ENCODE peak calls at places on chromosomes 12 and 14, in six cellular contexts. G is CD8-positive, alpha-beta memory T cell; H is NCI-H1092 treated with DMSO at 0.1 percent for 48 hours; D is hepatocyte; S is Daoy; Q is LoVo. P is an unnamed sample.

GRCh38 chr12:80632835-80633234 is 74.6 kb upstream of the MYF6 start:
- DNase-seq in Q (peak), D (peak), H (no peak), G (no peak), S (peak), P (peak)

GRCh38 chr14:76309572-76310551 is 66.1 kb upstream of the ESRRB start:
- DNase-seq in G (no peak), Q (no peak), D (no peak), H (no peak), S (no peak), P (no peak)

GRCh38 chr12:63457857-63458256 is 210.4 kb downstream of the DPY19L2 start:
- DNase-seq in D (no peak), S (no peak), G (no peak), Q (no peak), H (no peak), P (no peak)

GRCh38 chr12:92078167-92079053 is 67.2 kb downstream of the BTG1 start:
- DNase-seq in S (peak), H (no peak), G (no peak), Q (peak), D (peak), P (peak)

GRCh38 chr12:123916729-123917128 is 55.9 kb downstream of the CCDC92 start:
- DNase-seq in S (peak), Q (peak), H (no peak), G (no peak), D (no peak), P (no peak)

GRCh38 chr12:31117203-31118011 is 43.7 kb downstream of the DDX11 start:
- DNase-seq in S (peak), H (peak), G (peak), D (peak), Q (peak), P (no peak)

GRCh38 chr12:10207136-10207535 is 5.5 kb upstream of the GABARAPL1 start:
- DNase-seq in S (no peak), Q (no peak), G (no peak), H (no peak), D (no peak), P (no peak)

GRCh38 chr12:27284751-27285150 is 40.7 kb downstream of the STK38L start:
- DNase-seq in S (peak), Q (no peak), G (no peak), H (no peak), D (no peak), P (no peak)

GRCh38 chr12:92032101-92032500 is 113.5 kb downstream of the BTG1 start:
- DNase-seq in S (no peak), Q (no peak), D (no peak), H (no peak), G (no peak), P (no peak)

GRCh38 chr12:3832738-3833137 is 40.5 kb downstream of the PARP11 start:
- DNase-seq in H (no peak), G (no peak), D (no peak), Q (no peak), S (no peak), P (no peak)

GRCh38 chr12:2417761-2418160 is 365.0 kb downstream of the CACNA1C start:
- DNase-seq in S (no peak), Q (no peak), H (no peak), D (no peak), G (no peak), P (no peak)